ENCODE peak calls at places on chromosomes 11 and 22, in four cellular contexts. C, R, T and W are unnamed samples.

GRCh38 chr11:11463397-11463796 is 110.3 kb upstream of the CSNK2A3 start:
- DNase-seq in C (no peak), R (no peak), T (no peak), W (peak; percentile 19)

GRCh38 chr11:129959687-129960086 is 42.9 kb downstream of the PRDM10 start:
- DNase-seq in C (no peak), R (no peak), T (no peak), W (no peak)

GRCh38 chr11:132874638-132875037 is 657.7 kb downstream of the OPCML start:
- DNase-seq in C (no peak), R (peak; percentile 95), T (no peak), W (peak; percentile 30)

GRCh38 chr11:10607462-10607861 is 39.0 kb upstream of the LYVE1 start:
- DNase-seq in C (no peak), R (no peak), T (no peak), W (no peak)

GRCh38 chr11:119910056-119910455 is 181.1 kb upstream of the NECTIN1 start:
- DNase-seq in C (no peak), R (no peak), T (no peak), W (peak; percentile 12)

GRCh38 chr11:16778876-16779275 is 40.4 kb downstream of the C11orf58 start:
- DNase-seq in C (no peak), R (no peak), T (no peak), W (no peak)

GRCh38 chr11:3119141-3119821 is 45.8 kb downstream of the OSBPL5 start:
- DNase-seq in C (no peak), R (no peak), T (no peak), W (no peak)

GRCh38 chr22:25453058-25453457 is 111.4 kb upstream of the GRK3 start:
- DNase-seq in C (no peak), R (no peak), T (no peak), W (no peak)

GRCh38 chr11:44136176-44136945 is 40.9 kb downstream of the EXT2 start:
- DNase-seq in C (no peak), R (no peak), T (no peak), W (no peak)

GRCh38 chr11:5631426-5631825 is 6.6 kb downstream of the TRIM34 start:
- DNase-seq in C (no peak), R (no peak), T (no peak), W (no peak)

DNA sequence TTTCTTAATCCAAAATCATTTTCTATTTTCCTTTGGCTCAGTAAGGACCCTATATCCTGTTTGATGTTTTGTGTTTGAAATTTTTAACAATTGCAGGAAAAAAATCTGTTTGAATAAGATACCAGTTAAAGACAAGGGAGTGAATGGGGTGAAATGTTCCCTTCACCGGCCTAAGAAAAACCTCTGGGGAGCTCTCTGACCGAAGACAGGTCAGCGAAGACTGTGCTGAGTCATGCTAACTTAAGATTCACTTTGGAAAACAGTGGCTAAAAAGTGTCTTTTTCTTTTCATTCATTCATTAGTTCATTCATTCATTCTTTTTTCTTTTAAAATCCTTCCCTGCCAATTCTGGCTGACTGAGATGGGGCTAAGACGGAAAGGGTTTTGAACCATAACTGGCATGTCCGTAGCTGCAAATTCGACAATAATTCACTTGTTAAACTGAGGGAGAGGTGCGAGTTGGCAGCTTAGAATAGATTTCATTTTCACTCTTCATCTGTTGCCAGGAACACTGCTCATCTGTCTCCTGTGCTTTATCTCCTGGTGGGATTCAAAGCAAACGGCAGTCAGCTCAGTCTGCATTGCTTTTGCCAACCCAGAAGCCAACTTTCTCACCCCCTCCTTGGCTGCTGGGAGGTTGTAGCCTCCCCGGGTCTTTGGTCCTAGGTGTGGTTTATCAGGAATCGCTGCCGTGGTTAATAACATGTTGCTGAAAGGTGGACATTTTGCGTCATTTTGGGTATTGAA is 434.0 kb upstream of the LARGE1 start:
- DNase-seq in C (no peak), R (no peak), T (no peak), W (no peak)
- H2AFZ ChIP-seq in C (no peak overlapping the region), R (no peak overlapping the region), T (no peak overlapping the region), W (no peak overlapping the region)

DNA sequence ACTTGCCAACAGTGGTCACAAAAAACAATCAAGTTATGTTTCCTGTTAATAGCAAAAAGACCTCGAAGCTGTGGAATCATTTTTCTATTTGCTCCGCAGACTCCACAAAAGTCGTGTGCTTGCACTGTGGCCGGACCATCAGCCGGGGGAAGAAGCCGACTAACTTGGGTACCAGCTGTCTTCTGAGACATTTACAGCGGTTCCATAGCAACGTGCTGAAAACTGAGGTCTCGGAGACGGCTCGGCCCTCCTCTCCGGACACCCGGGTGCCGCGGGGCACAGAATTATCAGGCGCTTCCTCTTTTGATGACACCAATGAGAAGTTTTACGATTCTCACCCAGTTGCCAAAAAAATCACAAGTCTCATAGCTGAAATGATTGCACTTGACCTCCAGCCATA is 31.6 kb downstream of the ZBED4 start:
- DNase-seq in C (no peak), R (no peak), T (no peak), W (no peak)
- H3K36me3 ChIP-seq in C (peaks cover 11% of the 10 kb centered on the region), R (peaks cover 44% of the 10 kb centered on the region), T (peaks cover 56% of the 10 kb centered on the region), W (no peaks in the 10 kb centered on the region)

DNA sequence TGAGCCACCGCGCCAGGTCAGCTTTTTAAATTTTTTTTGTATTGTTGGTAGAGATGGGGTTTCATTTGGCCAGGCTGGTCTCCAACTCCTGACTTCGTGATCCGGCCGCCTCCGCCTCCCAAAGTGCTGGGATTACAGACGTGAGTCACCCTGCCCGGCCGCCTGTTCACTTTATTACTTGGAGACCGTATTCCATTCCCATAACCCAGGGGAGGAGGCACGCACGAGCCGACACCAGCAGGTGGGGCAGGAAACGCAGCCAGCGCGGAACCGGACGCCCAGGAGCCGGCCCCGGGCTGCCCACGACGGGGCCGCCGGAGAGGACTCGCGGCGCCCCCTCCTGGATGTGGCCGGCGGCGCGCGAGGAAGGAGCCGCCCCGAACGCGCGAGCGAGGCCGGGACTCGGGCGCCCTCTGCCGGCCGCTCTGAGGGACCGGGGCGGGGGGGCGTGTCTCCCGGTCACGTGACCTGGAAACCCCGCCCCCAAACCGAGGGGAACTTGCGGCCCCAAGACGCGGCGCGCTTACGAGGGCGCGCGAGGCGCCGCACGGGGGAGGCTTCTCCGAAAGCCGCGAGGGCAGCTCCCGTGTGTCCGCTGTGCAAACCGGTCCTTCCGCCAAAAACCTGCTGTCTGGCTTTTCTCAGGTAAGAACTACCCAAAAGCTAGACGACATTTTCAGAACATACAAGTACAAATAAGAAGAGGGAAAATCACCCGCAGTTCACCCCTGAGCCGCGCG is 11.6 kb upstream of the RNH1 start:
- DNase-seq in C (peak; percentile 86), R (peak; percentile 89), T (peak; percentile 94), W (peak; percentile 94)
- H2AFZ ChIP-seq in C (no peak overlapping the region), R (peak overlapping the region; percentile 90), T (peak overlapping the region; percentile 85), W (peak overlapping the region; percentile 41)

GRCh38 chr11:118379497-118379896 is 20.1 kb downstream of the UBE4A start:
- DNase-seq in C (no peak), R (no peak), T (no peak), W (no peak)
- H3K36me3 ChIP-seq in C (peaks cover 16% of the 10 kb centered on the region), R (peaks cover 46% of the 10 kb centered on the region), T (peaks cover 85% of the 10 kb centered on the region), W (no peaks in the 10 kb centered on the region)

DNA sequence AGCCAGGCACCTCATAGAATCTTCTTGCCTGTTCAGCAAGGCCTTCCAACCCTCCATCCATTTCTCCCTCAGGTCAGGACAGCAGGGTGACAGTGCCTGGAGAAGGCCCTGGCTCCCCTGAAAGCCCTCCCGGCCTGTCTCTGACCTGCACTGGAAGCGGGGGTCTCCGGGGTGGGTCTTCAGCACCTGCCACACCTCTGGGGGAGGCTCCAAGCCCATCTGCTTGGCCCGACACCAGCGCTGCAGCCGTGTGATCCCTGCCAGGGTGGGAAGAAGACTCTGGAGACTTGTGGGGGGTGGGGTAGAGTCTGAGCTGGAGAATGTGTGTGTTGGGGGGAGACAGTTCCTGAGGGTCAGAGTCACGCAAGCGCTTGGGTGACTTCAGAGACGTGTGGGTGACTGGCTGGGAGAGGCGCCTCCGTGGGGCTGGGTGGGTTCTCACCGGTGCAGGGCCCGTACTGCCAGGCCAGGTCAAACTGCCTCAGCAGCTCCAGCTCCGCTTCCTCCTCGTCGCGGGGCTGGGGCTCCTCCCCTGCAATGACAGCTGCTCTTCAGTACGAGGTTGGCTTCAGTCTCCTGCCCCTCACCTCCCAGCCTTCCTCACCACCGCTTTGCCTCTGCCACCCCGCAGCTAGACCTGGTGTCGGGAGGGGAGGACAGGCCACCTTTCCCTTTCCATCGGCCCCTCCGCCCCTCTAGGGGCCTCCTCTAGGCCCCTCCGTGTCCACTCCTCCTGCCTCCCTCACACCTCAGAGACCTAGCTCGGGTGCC is 615 bp downstream of the POLD4 start:
- DNase-seq in C (no peak), R (no peak), T (peak; percentile 47), W (peak; percentile 70)
- H2AFZ ChIP-seq in C (peak overlapping the region; percentile 92), R (peak overlapping the region; percentile 93), T (peak overlapping the region; percentile 73), W (peak overlapping the region; percentile 25)